ENCODE peak calls at places on chromosomes 16 and 17, in eight cellular contexts. One of them, this sample, is unnamed.

GRCh38 chr16:25707982-25708583 is 16.3 kb downstream of the HS3ST4 start:
- DNase-seq in T-cell: no peak
- DNase-seq in GM06990: no peak
- DNase-seq in activated CD4-positive, alpha-beta T cell treated with anti-CD3 and anti-CD28 coated beads, Interleukin-2, amount 50 U/mL, for 4 hours: no peak
- DNase-seq in activated T-helper 1 cell treated with anti-CD3 and anti-CD28 coated beads, Interleukin-2, amount 50 U/mL, for 16 hours: no peak
- DNase-seq in NCI-H69: peak
- DNase-seq in left ventricle myocardium superior: no peak
- DNase-seq in neural progenitor cell: peak
- DNase-seq in this sample: no peak

GRCh38 chr16:27677300-27677699 is 127.4 kb downstream of the KATNIP start:
- DNase-seq in T-cell: no peak
- DNase-seq in left ventricle myocardium superior: no peak
- DNase-seq in activated T-helper 1 cell treated with anti-CD3 and anti-CD28 coated beads, Interleukin-2, amount 50 U/mL, for 16 hours: no peak
- DNase-seq in NCI-H69: no peak
- DNase-seq in neural progenitor cell: no peak
- DNase-seq in activated CD4-positive, alpha-beta T cell treated with anti-CD3 and anti-CD28 coated beads, Interleukin-2, amount 50 U/mL, for 4 hours: no peak
- DNase-seq in GM06990: no peak
- DNase-seq in this sample: no peak

GRCh38 chr17:29179232-29180036 is 764 bp downstream of the MYO18A start:
- DNase-seq in NCI-H69: peak
- DNase-seq in neural progenitor cell: peak
- DNase-seq in GM06990: no peak
- DNase-seq in activated CD4-positive, alpha-beta T cell treated with anti-CD3 and anti-CD28 coated beads, Interleukin-2, amount 50 U/mL, for 4 hours: no peak
- DNase-seq in T-cell: no peak
- DNase-seq in left ventricle myocardium superior: peak
- DNase-seq in activated T-helper 1 cell treated with anti-CD3 and anti-CD28 coated beads, Interleukin-2, amount 50 U/mL, for 16 hours: no peak
- DNase-seq in this sample: no peak

GRCh38 chr17:5510776-5511175 is 24.4 kb downstream of the MIS12 start:
- DNase-seq in T-cell: no peak
- DNase-seq in neural progenitor cell: no peak
- DNase-seq in activated CD4-positive, alpha-beta T cell treated with anti-CD3 and anti-CD28 coated beads, Interleukin-2, amount 50 U/mL, for 4 hours: no peak
- DNase-seq in activated T-helper 1 cell treated with anti-CD3 and anti-CD28 coated beads, Interleukin-2, amount 50 U/mL, for 16 hours: no peak
- DNase-seq in GM06990: no peak
- DNase-seq in left ventricle myocardium superior: no peak
- DNase-seq in NCI-H69: no peak
- DNase-seq in this sample: no peak

GRCh38 chr16:85996843-85997242 is 97.9 kb downstream of the IRF8 start:
- DNase-seq in NCI-H69: no peak
- DNase-seq in GM06990: no peak
- DNase-seq in T-cell: no peak
- DNase-seq in neural progenitor cell: no peak
- DNase-seq in activated CD4-positive, alpha-beta T cell treated with anti-CD3 and anti-CD28 coated beads, Interleukin-2, amount 50 U/mL, for 4 hours: no peak
- DNase-seq in activated T-helper 1 cell treated with anti-CD3 and anti-CD28 coated beads, Interleukin-2, amount 50 U/mL, for 16 hours: no peak
- DNase-seq in left ventricle myocardium superior: no peak
- DNase-seq in this sample: no peak

GRCh38 chr17:79353548-79353947 is 257.3 kb downstream of the RBFOX3 start:
- DNase-seq in GM06990: no peak
- DNase-seq in left ventricle myocardium superior: no peak
- DNase-seq in activated CD4-positive, alpha-beta T cell treated with anti-CD3 and anti-CD28 coated beads, Interleukin-2, amount 50 U/mL, for 4 hours: no peak
- DNase-seq in T-cell: no peak
- DNase-seq in neural progenitor cell: no peak
- DNase-seq in activated T-helper 1 cell treated with anti-CD3 and anti-CD28 coated beads, Interleukin-2, amount 50 U/mL, for 16 hours: no peak
- DNase-seq in NCI-H69: no peak
- DNase-seq in this sample: no peak

GRCh38 chr16:86577314-86577971 is 906 bp upstream of the FOXL1 start:
- DNase-seq in neural progenitor cell: no peak
- DNase-seq in activated T-helper 1 cell treated with anti-CD3 and anti-CD28 coated beads, Interleukin-2, amount 50 U/mL, for 16 hours: no peak
- DNase-seq in T-cell: no peak
- DNase-seq in GM06990: no peak
- DNase-seq in NCI-H69: peak
- DNase-seq in left ventricle myocardium superior: no peak
- DNase-seq in activated CD4-positive, alpha-beta T cell treated with anti-CD3 and anti-CD28 coated beads, Interleukin-2, amount 50 U/mL, for 4 hours: no peak
- DNase-seq in this sample: no peak

GRCh38 chr16:84178892-84179611 is 7.8 kb downstream of the TAF1C start:
- DNase-seq in activated CD4-positive, alpha-beta T cell treated with anti-CD3 and anti-CD28 coated beads, Interleukin-2, amount 50 U/mL, for 4 hours: no peak
- DNase-seq in GM06990: no peak
- DNase-seq in neural progenitor cell: no peak
- DNase-seq in NCI-H69: no peak
- DNase-seq in activated T-helper 1 cell treated with anti-CD3 and anti-CD28 coated beads, Interleukin-2, amount 50 U/mL, for 16 hours: no peak
- DNase-seq in T-cell: no peak
- DNase-seq in left ventricle myocardium superior: no peak
- DNase-seq in this sample: no peak

GRCh38 chr16:25896412-25896811 is 204.7 kb downstream of the HS3ST4 start:
- DNase-seq in GM06990: no peak
- DNase-seq in neural progenitor cell: no peak
- DNase-seq in NCI-H69: no peak
- DNase-seq in left ventricle myocardium superior: no peak
- DNase-seq in activated T-helper 1 cell treated with anti-CD3 and anti-CD28 coated beads, Interleukin-2, amount 50 U/mL, for 16 hours: no peak
- DNase-seq in T-cell: no peak
- DNase-seq in activated CD4-positive, alpha-beta T cell treated with anti-CD3 and anti-CD28 coated beads, Interleukin-2, amount 50 U/mL, for 4 hours: no peak
- DNase-seq in this sample: no peak

GRCh38 chr16:11340710-11341109 is 4.5 kb upstream of the RMI2 start:
- DNase-seq in left ventricle myocardium superior: no peak
- DNase-seq in NCI-H69: no peak
- DNase-seq in activated CD4-positive, alpha-beta T cell treated with anti-CD3 and anti-CD28 coated beads, Interleukin-2, amount 50 U/mL, for 4 hours: no peak
- DNase-seq in GM06990: no peak
- DNase-seq in T-cell: no peak
- DNase-seq in activated T-helper 1 cell treated with anti-CD3 and anti-CD28 coated beads, Interleukin-2, amount 50 U/mL, for 16 hours: no peak
- DNase-seq in neural progenitor cell: no peak
- DNase-seq in this sample: no peak

GRCh38 chr16:68664297-68664696 is 19.2 kb downstream of the CDH3 start:
- DNase-seq in NCI-H69: no peak
- DNase-seq in left ventricle myocardium superior: no peak
- DNase-seq in T-cell: no peak
- DNase-seq in activated CD4-positive, alpha-beta T cell treated with anti-CD3 and anti-CD28 coated beads, Interleukin-2, amount 50 U/mL, for 4 hours: no peak
- DNase-seq in neural progenitor cell: no peak
- DNase-seq in activated T-helper 1 cell treated with anti-CD3 and anti-CD28 coated beads, Interleukin-2, amount 50 U/mL, for 16 hours: no peak
- DNase-seq in GM06990: no peak
- DNase-seq in this sample: no peak

GRCh38 chr17:66304304-66305174 is 2.1 kb downstream of the PRKCA start:
- DNase-seq in neural progenitor cell: peak
- DNase-seq in GM06990: no peak
- DNase-seq in activated CD4-positive, alpha-beta T cell treated with anti-CD3 and anti-CD28 coated beads, Interleukin-2, amount 50 U/mL, for 4 hours: peak
- DNase-seq in activated T-helper 1 cell treated with anti-CD3 and anti-CD28 coated beads, Interleukin-2, amount 50 U/mL, for 16 hours: no peak
- DNase-seq in T-cell: no peak
- DNase-seq in left ventricle myocardium superior: no peak
- DNase-seq in NCI-H69: peak
- DNase-seq in this sample: no peak

GRCh38 chr17:66884931-66885330 is 50.0 kb downstream of the CACNG5 start:
- DNase-seq in left ventricle myocardium superior: no peak
- DNase-seq in activated CD4-positive, alpha-beta T cell treated with anti-CD3 and anti-CD28 coated beads, Interleukin-2, amount 50 U/mL, for 4 hours: no peak
- DNase-seq in neural progenitor cell: no peak
- DNase-seq in NCI-H69: no peak
- DNase-seq in T-cell: no peak
- DNase-seq in activated T-helper 1 cell treated with anti-CD3 and anti-CD28 coated beads, Interleukin-2, amount 50 U/mL, for 16 hours: no peak
- DNase-seq in GM06990: no peak
- DNase-seq in this sample: no peak

GRCh38 chr16:1816396-1817275 is 10.0 kb downstream of the HAGH start:
- DNase-seq in T-cell: no peak
- DNase-seq in GM06990: no peak
- DNase-seq in activated CD4-positive, alpha-beta T cell treated with anti-CD3 and anti-CD28 coated beads, Interleukin-2, amount 50 U/mL, for 4 hours: no peak
- DNase-seq in NCI-H69: no peak
- DNase-seq in neural progenitor cell: no peak
- DNase-seq in left ventricle myocardium superior: no peak
- DNase-seq in activated T-helper 1 cell treated with anti-CD3 and anti-CD28 coated beads, Interleukin-2, amount 50 U/mL, for 16 hours: no peak
- DNase-seq in this sample: no peak

GRCh38 chr17:3738562-3739295 is 15.0 kb downstream of the HASPIN start:
- DNase-seq in T-cell: peak
- DNase-seq in activated T-helper 1 cell treated with anti-CD3 and anti-CD28 coated beads, Interleukin-2, amount 50 U/mL, for 16 hours: peak
- DNase-seq in GM06990: no peak
- DNase-seq in left ventricle myocardium superior: no peak
- DNase-seq in neural progenitor cell: peak
- DNase-seq in NCI-H69: peak
- DNase-seq in activated CD4-positive, alpha-beta T cell treated with anti-CD3 and anti-CD28 coated beads, Interleukin-2, amount 50 U/mL, for 4 hours: peak
- DNase-seq in this sample: no peak

GRCh38 chr16:12600116-12600515 is 203.6 kb downstream of the CPPED1 start:
- DNase-seq in neural progenitor cell: no peak
- DNase-seq in activated CD4-positive, alpha-beta T cell treated with anti-CD3 and anti-CD28 coated beads, Interleukin-2, amount 50 U/mL, for 4 hours: no peak
- DNase-seq in NCI-H69: no peak
- DNase-seq in activated T-helper 1 cell treated with anti-CD3 and anti-CD28 coated beads, Interleukin-2, amount 50 U/mL, for 16 hours: no peak
- DNase-seq in left ventricle myocardium superior: no peak
- DNase-seq in T-cell: no peak
- DNase-seq in GM06990: no peak
- DNase-seq in this sample: no peak

GRCh38 chr16:19127674-19128131 is 13.9 kb downstream of the ITPRIPL2 start:
- DNase-seq in GM06990: peak
- DNase-seq in left ventricle myocardium superior: no peak
- DNase-seq in activated CD4-positive, alpha-beta T cell treated with anti-CD3 and anti-CD28 coated beads, Interleukin-2, amount 50 U/mL, for 4 hours: no peak
- DNase-seq in NCI-H69: no peak
- DNase-seq in neural progenitor cell: no peak
- DNase-seq in T-cell: no peak
- DNase-seq in activated T-helper 1 cell treated with anti-CD3 and anti-CD28 coated beads, Interleukin-2, amount 50 U/mL, for 16 hours: no peak
- DNase-seq in this sample: no peak

GRCh38 chr17:49498037-49498615 is 3.0 kb downstream of the NGFR start:
- DNase-seq in neural progenitor cell: peak
- DNase-seq in activated T-helper 1 cell treated with anti-CD3 and anti-CD28 coated beads, Interleukin-2, amount 50 U/mL, for 16 hours: no peak
- DNase-seq in GM06990: no peak
- DNase-seq in NCI-H69: peak
- DNase-seq in activated CD4-positive, alpha-beta T cell treated with anti-CD3 and anti-CD28 coated beads, Interleukin-2, amount 50 U/mL, for 4 hours: no peak
- DNase-seq in left ventricle myocardium superior: no peak
- DNase-seq in T-cell: no peak
- DNase-seq in this sample: no peak

GRCh38 chr16:35910409-35910808 is 2451.0 kb downstream of the TP53TG3F start:
- DNase-seq in T-cell: no peak
- DNase-seq in activated CD4-positive, alpha-beta T cell treated with anti-CD3 and anti-CD28 coated beads, Interleukin-2, amount 50 U/mL, for 4 hours: no peak
- DNase-seq in NCI-H69: no peak
- DNase-seq in neural progenitor cell: no peak
- DNase-seq in GM06990: no peak
- DNase-seq in left ventricle myocardium superior: no peak
- DNase-seq in activated T-helper 1 cell treated with anti-CD3 and anti-CD28 coated beads, Interleukin-2, amount 50 U/mL, for 16 hours: no peak
- DNase-seq in this sample: no peak

GRCh38 chr16:89484923-89485679 is 5.3 kb downstream of the ANKRD11 start:
- DNase-seq in GM06990: no peak
- DNase-seq in T-cell: no peak
- DNase-seq in activated CD4-positive, alpha-beta T cell treated with anti-CD3 and anti-CD28 coated beads, Interleukin-2, amount 50 U/mL, for 4 hours: no peak
- DNase-seq in left ventricle myocardium superior: no peak
- DNase-seq in NCI-H69: no peak
- DNase-seq in neural progenitor cell: no peak
- DNase-seq in activated T-helper 1 cell treated with anti-CD3 and anti-CD28 coated beads, Interleukin-2, amount 50 U/mL, for 16 hours: no peak
- DNase-seq in this sample: no peak

GRCh38 chr16:69302301-69302700 is 8.8 kb upstream of the VPS4A start:
- DNase-seq in neural progenitor cell: no peak
- DNase-seq in GM06990: no peak
- DNase-seq in activated T-helper 1 cell treated with anti-CD3 and anti-CD28 coated beads, Interleukin-2, amount 50 U/mL, for 16 hours: no peak
- DNase-seq in activated CD4-positive, alpha-beta T cell treated with anti-CD3 and anti-CD28 coated beads, Interleukin-2, amount 50 U/mL, for 4 hours: no peak
- DNase-seq in T-cell: no peak
- DNase-seq in NCI-H69: no peak
- DNase-seq in left ventricle myocardium superior: no peak
- DNase-seq in this sample: no peak

GRCh38 chr17:66714046-66715023 is 120.6 kb upstream of the CACNG5 start:
- DNase-seq in GM06990: no peak
- DNase-seq in activated T-helper 1 cell treated with anti-CD3 and anti-CD28 coated beads, Interleukin-2, amount 50 U/mL, for 16 hours: no peak
- DNase-seq in neural progenitor cell: no peak
- DNase-seq in NCI-H69: peak
- DNase-seq in left ventricle myocardium superior: no peak
- DNase-seq in T-cell: no peak
- DNase-seq in activated CD4-positive, alpha-beta T cell treated with anti-CD3 and anti-CD28 coated beads, Interleukin-2, amount 50 U/mL, for 4 hours: no peak
- DNase-seq in this sample: no peak

GRCh38 chr16:4694664-4695451 is 1.5 kb downstream of the NUDT16L1 start:
- DNase-seq in left ventricle myocardium superior: peak
- DNase-seq in neural progenitor cell: no peak
- DNase-seq in activated T-helper 1 cell treated with anti-CD3 and anti-CD28 coated beads, Interleukin-2, amount 50 U/mL, for 16 hours: no peak
- DNase-seq in T-cell: no peak
- DNase-seq in activated CD4-positive, alpha-beta T cell treated with anti-CD3 and anti-CD28 coated beads, Interleukin-2, amount 50 U/mL, for 4 hours: no peak
- DNase-seq in GM06990: no peak
- DNase-seq in NCI-H69: no peak
- DNase-seq in this sample: no peak

GRCh38 chr16:87747626-87748025 is 18.2 kb downstream of the KLHDC4 start:
- DNase-seq in activated CD4-positive, alpha-beta T cell treated with anti-CD3 and anti-CD28 coated beads, Interleukin-2, amount 50 U/mL, for 4 hours: no peak
- DNase-seq in left ventricle myocardium superior: no peak
- DNase-seq in NCI-H69: no peak
- DNase-seq in T-cell: no peak
- DNase-seq in activated T-helper 1 cell treated with anti-CD3 and anti-CD28 coated beads, Interleukin-2, amount 50 U/mL, for 16 hours: no peak
- DNase-seq in GM06990: no peak
- DNase-seq in neural progenitor cell: no peak
- DNase-seq in this sample: no peak

GRCh38 chr17:46865100-46865499 is 13.7 kb downstream of the WNT9B start:
- DNase-seq in activated T-helper 1 cell treated with anti-CD3 and anti-CD28 coated beads, Interleukin-2, amount 50 U/mL, for 16 hours: no peak
- DNase-seq in neural progenitor cell: no peak
- DNase-seq in activated CD4-positive, alpha-beta T cell treated with anti-CD3 and anti-CD28 coated beads, Interleukin-2, amount 50 U/mL, for 4 hours: no peak
- DNase-seq in NCI-H69: peak
- DNase-seq in GM06990: no peak
- DNase-seq in T-cell: no peak
- DNase-seq in left ventricle myocardium superior: no peak
- DNase-seq in this sample: no peak

GRCh38 chr17:82984751-82985435 is 94.5 kb upstream of the METRNL start:
- DNase-seq in activated CD4-positive, alpha-beta T cell treated with anti-CD3 and anti-CD28 coated beads, Interleukin-2, amount 50 U/mL, for 4 hours: no peak
- DNase-seq in left ventricle myocardium superior: no peak
- DNase-seq in T-cell: no peak
- DNase-seq in activated T-helper 1 cell treated with anti-CD3 and anti-CD28 coated beads, Interleukin-2, amount 50 U/mL, for 16 hours: no peak
- DNase-seq in neural progenitor cell: no peak
- DNase-seq in GM06990: no peak
- DNase-seq in NCI-H69: no peak
- DNase-seq in this sample: no peak

GRCh38 chr16:12678983-12679382 is 124.7 kb downstream of the CPPED1 start:
- DNase-seq in activated CD4-positive, alpha-beta T cell treated with anti-CD3 and anti-CD28 coated beads, Interleukin-2, amount 50 U/mL, for 4 hours: no peak
- DNase-seq in NCI-H69: no peak
- DNase-seq in left ventricle myocardium superior: no peak
- DNase-seq in activated T-helper 1 cell treated with anti-CD3 and anti-CD28 coated beads, Interleukin-2, amount 50 U/mL, for 16 hours: no peak
- DNase-seq in GM06990: no peak
- DNase-seq in neural progenitor cell: no peak
- DNase-seq in T-cell: no peak
- DNase-seq in this sample: no peak

GRCh38 chr16:19524356-19524865 is 669 bp downstream of the CCP110 start:
- DNase-seq in left ventricle myocardium superior: no peak
- DNase-seq in T-cell: no peak
- DNase-seq in activated T-helper 1 cell treated with anti-CD3 and anti-CD28 coated beads, Interleukin-2, amount 50 U/mL, for 16 hours: no peak
- DNase-seq in activated CD4-positive, alpha-beta T cell treated with anti-CD3 and anti-CD28 coated beads, Interleukin-2, amount 50 U/mL, for 4 hours: no peak
- DNase-seq in GM06990: no peak
- DNase-seq in neural progenitor cell: no peak
- DNase-seq in NCI-H69: peak
- DNase-seq in this sample: no peak

GRCh38 chr16:84455031-84455430 is 49.4 kb downstream of the MEAK7 start:
- DNase-seq in T-cell: no peak
- DNase-seq in left ventricle myocardium superior: no peak
- DNase-seq in NCI-H69: no peak
- DNase-seq in GM06990: no peak
- DNase-seq in activated T-helper 1 cell treated with anti-CD3 and anti-CD28 coated beads, Interleukin-2, amount 50 U/mL, for 16 hours: no peak
- DNase-seq in activated CD4-positive, alpha-beta T cell treated with anti-CD3 and anti-CD28 coated beads, Interleukin-2, amount 50 U/mL, for 4 hours: no peak
- DNase-seq in neural progenitor cell: no peak
- DNase-seq in this sample: no peak

GRCh38 chr16:74107795-74108610 is 188.6 kb upstream of the PSMD7 start:
- DNase-seq in left ventricle myocardium superior: no peak
- DNase-seq in NCI-H69: peak
- DNase-seq in T-cell: no peak
- DNase-seq in neural progenitor cell: peak
- DNase-seq in activated CD4-positive, alpha-beta T cell treated with anti-CD3 and anti-CD28 coated beads, Interleukin-2, amount 50 U/mL, for 4 hours: no peak
- DNase-seq in GM06990: no peak
- DNase-seq in activated T-helper 1 cell treated with anti-CD3 and anti-CD28 coated beads, Interleukin-2, amount 50 U/mL, for 16 hours: no peak
- DNase-seq in this sample: no peak

GRCh38 chr16:70298988-70299938 is at the start of gene DDX19B:
- DNase-seq in NCI-H69: peak
- DNase-seq in GM06990: peak
- DNase-seq in neural progenitor cell: peak
- DNase-seq in left ventricle myocardium superior: peak
- DNase-seq in T-cell: peak
- DNase-seq in activated T-helper 1 cell treated with anti-CD3 and anti-CD28 coated beads, Interleukin-2, amount 50 U/mL, for 16 hours: peak
- DNase-seq in activated CD4-positive, alpha-beta T cell treated with anti-CD3 and anti-CD28 coated beads, Interleukin-2, amount 50 U/mL, for 4 hours: peak
- DNase-seq in this sample: peak

GRCh38 chr17:21677911-21678310 is 14.4 kb upstream of the KCNJ18 start:
- DNase-seq in activated CD4-positive, alpha-beta T cell treated with anti-CD3 and anti-CD28 coated beads, Interleukin-2, amount 50 U/mL, for 4 hours: no peak
- DNase-seq in T-cell: no peak
- DNase-seq in NCI-H69: no peak
- DNase-seq in left ventricle myocardium superior: no peak
- DNase-seq in GM06990: no peak
- DNase-seq in neural progenitor cell: no peak
- DNase-seq in activated T-helper 1 cell treated with anti-CD3 and anti-CD28 coated beads, Interleukin-2, amount 50 U/mL, for 16 hours: no peak
- DNase-seq in this sample: no peak

GRCh38 chr16:1494711-1495110 is 1.6 kb downstream of the TELO2 start:
- DNase-seq in NCI-H69: no peak
- DNase-seq in GM06990: peak
- DNase-seq in left ventricle myocardium superior: peak
- DNase-seq in neural progenitor cell: no peak
- DNase-seq in activated T-helper 1 cell treated with anti-CD3 and anti-CD28 coated beads, Interleukin-2, amount 50 U/mL, for 16 hours: no peak
- DNase-seq in activated CD4-positive, alpha-beta T cell treated with anti-CD3 and anti-CD28 coated beads, Interleukin-2, amount 50 U/mL, for 4 hours: no peak
- DNase-seq in T-cell: no peak
- DNase-seq in this sample: no peak

GRCh38 chr17:40070644-40070894 is 7.8 kb downstream of the THRA start:
- DNase-seq in left ventricle myocardium superior: no peak
- DNase-seq in neural progenitor cell: no peak
- DNase-seq in activated CD4-positive, alpha-beta T cell treated with anti-CD3 and anti-CD28 coated beads, Interleukin-2, amount 50 U/mL, for 4 hours: no peak
- DNase-seq in T-cell: no peak
- DNase-seq in GM06990: no peak
- DNase-seq in NCI-H69: peak
- DNase-seq in activated T-helper 1 cell treated with anti-CD3 and anti-CD28 coated beads, Interleukin-2, amount 50 U/mL, for 16 hours: no peak
- DNase-seq in this sample: no peak

This sample was measured in HS-5.